ENCODE peak calls at places on chromosomes 11 and 22, in ten cellular contexts. S, O, Q, D, L, H, F, Z, G and R are unnamed samples.
A peak's percentile ranks its signal among the peaks of the same experiment; 100 is the strongest.

GRCh38 chr11:20754957-20755356 is 85.6 kb downstream of the NELL1 start:
- DNase-seq in S (no peak), O (no peak), Q (peak; percentile 89), D (no peak), L (no peak), H (no peak), F (no peak), Z (no peak), G (peak; percentile 48), R (no peak)

GRCh38 chr11:84234462-84235202 is 948.5 kb upstream of the CCDC90B start:
- DNase-seq in S (no peak), O (no peak), Q (peak; percentile 78), D (no peak), L (no peak), H (no peak), F (no peak), Z (no peak), G (no peak), R (no peak)

GRCh38 chr11:130069684-130070108 is at the start of gene APLP2:
- DNase-seq in S (peak; percentile 98), O (peak; percentile 99), Q (peak; percentile 100), D (peak; percentile 99), L (peak; percentile 100), H (peak; percentile 98), F (peak; percentile 98), Z (peak; percentile 97), G (peak; percentile 99), R (peak; percentile 98)

GRCh38 chr11:114073506-114074381 is 14.2 kb downstream of the ZBTB16 start:
- DNase-seq in S (no peak), O (no peak), Q (no peak), D (no peak), L (no peak), H (no peak), F (no peak), Z (no peak), G (peak; percentile 64), R (no peak)

GRCh38 chr22:45426387-45426786 is 12.9 kb downstream of the RIBC2 start:
- DNase-seq in S (no peak), O (no peak), Q (no peak), D (no peak), L (peak; percentile 71), H (no peak), F (no peak), Z (no peak), G (no peak), R (no peak)

GRCh38 chr22:36369004-36369921 is 18.5 kb downstream of the MYH9 start:
- DNase-seq in S (no peak), O (no peak), Q (no peak), D (no peak), L (no peak), H (no peak), F (no peak), Z (no peak), G (no peak), R (no peak)

GRCh38 chr11:69311767-69312385 is 17.9 kb downstream of the MYEOV start:
- DNase-seq in S (no peak), O (no peak), Q (no peak), D (no peak), L (no peak), H (no peak), F (no peak), Z (no peak), G (peak; percentile 92), R (no peak)

GRCh38 chr11:104705475-104706195 is 192.6 kb downstream of the CASP12 start:
- DNase-seq in S (no peak), O (no peak), Q (no peak), D (peak; percentile 96), L (no peak), H (peak; percentile 57), F (peak; percentile 19), Z (no peak), G (peak; percentile 91), R (peak; percentile 57)

GRCh38 chr22:29308791-29309262 is 2.4 kb downstream of the GAS2L1 start:
- DNase-seq in S (no peak), O (no peak), Q (peak; percentile 42), D (no peak), L (no peak), H (peak; percentile 85), F (peak; percentile 73), Z (no peak), G (peak; percentile 88), R (peak; percentile 81)

GRCh38 chr22:36781656-36782627 is 6.0 kb upstream of the IFT27 start:
- DNase-seq in S (peak; percentile 59), O (peak; percentile 80), Q (peak; percentile 89), D (peak; percentile 71), L (peak; percentile 86), H (peak; percentile 82), F (peak; percentile 79), Z (peak; percentile 93), G (peak; percentile 77), R (peak; percentile 84)

DNA sequence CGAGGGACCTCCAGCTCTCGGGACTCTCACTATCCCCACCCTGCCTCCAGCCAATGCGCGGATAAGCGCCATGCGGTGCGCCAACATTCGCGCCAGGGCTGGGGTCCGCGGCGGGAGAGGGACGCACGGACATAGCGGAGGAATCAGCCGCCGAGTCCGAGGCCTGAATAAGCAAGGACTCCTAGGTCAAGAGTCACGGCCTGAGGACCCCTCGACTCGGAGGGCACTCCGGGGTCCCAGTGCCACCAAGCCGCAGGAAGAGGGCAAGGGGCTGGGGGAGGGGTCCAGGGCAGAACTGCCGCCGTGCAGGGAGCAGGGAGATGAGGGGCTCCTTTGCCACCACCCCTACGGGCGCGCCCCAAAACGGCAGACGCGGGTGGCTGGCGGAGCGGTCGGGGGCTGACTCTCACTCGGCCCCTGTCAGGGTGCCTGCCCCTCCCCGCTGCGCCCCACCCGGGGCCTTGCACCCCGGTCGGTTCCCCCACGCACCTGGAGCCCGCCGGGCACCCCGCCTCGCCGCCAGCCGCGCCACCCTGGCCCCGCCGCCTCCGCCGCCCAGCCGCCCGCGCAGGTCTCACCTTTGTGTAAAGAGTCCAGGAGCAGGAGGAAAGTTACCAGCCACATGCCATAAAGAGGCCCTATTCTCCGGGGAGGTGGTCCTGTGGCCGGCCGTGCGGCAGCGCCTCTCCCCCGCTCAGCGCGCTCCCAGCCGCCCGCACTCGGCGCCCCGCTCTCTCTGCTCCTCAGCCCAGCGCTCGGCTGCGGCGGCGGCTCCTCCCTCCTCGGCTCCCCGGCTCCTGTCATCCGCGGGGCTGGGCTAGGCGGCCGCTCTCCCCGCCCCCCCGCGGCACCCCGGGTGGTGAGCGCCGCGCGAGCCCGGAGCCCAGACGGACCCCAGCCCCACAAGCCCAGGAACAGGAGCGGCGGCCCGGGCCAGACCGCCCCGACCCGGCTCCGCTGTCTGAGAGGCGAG is at the start of gene DSCAML1:
- DNase-seq in S (no peak), O (peak; percentile 43), Q (peak; percentile 70), D (no peak), L (no peak), H (no peak), F (no peak), Z (no peak), G (peak; percentile 38), R (no peak)
- H3K4me3 ChIP-seq in S (peak within 1 kb of the TSS; percentile 39), O (peak within 1 kb of the TSS; percentile 37), Q (peak within 1 kb of the TSS; percentile 71), D (no peak within 1 kb of the TSS), L (peak within 1 kb of the TSS; percentile 55), H (no peak within 1 kb of the TSS), F (no peak within 1 kb of the TSS), Z (no peak within 1 kb of the TSS), G (no peak within 1 kb of the TSS), R (no peak within 1 kb of the TSS)

GRCh38 chr11:59221438-59221837 is 8.7 kb upstream of the MPEG1 start:
- DNase-seq in S (no peak), O (no peak), Q (no peak), D (no peak), L (no peak), H (peak; percentile 25), F (peak; percentile 39), Z (no peak), G (no peak), R (peak; percentile 83)
- TF ChIP-seq CTCF in S (no peak), O (no peak), Q (no peak), D (no peak), L (no peak), H (peak; percentile 25), F (no peak), Z (peak; percentile 51), G (no peak), R (peak; percentile 13)

DNA sequence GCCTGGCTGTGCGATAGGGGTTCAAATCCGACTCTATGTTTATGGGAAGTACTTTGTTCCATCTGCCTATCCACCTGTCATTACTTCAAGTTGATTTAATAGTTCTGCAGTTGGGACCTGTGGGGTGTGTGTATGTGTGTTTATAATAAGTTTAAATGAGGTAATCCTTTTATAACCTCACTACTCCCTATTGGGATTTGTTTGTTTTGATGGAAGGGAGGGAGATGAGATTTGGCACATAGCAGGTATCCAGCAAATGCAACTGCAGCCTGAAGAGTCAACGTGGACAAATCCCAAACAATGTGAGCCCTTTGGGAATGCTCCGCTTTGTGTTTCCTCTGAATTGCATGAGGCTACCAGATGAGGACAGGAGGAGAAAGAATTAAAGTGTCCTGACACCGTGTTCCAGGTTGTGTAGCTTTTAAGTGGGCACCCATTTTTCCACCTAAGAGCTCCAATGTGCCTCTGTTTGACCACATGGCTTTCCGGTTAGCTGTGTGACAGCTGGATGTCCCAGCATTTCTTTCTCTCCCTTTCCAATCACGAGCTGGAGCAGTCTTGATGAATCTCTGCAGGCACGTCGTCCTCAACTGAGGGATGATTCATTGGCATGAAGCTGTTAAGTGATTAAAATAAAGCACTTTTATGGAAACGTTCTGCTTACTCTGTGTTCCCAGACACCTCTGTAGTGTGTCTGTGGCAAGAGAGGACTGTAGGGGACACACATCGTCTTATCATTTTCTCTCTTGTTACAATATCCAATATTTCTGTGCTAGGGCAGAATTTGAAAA is 610.7 kb downstream of the NTM start:
- DNase-seq in S (no peak), O (no peak), Q (no peak), D (no peak), L (no peak), H (peak; percentile 46), F (no peak), Z (no peak), G (no peak), R (no peak)
- H3K4me3 ChIP-seq in S (no peak overlapping the region), O (no peak overlapping the region), Q (no peak overlapping the region), D (no peak overlapping the region), L (no peak overlapping the region), H (no peak overlapping the region), F (no peak overlapping the region), Z (no peak overlapping the region), G (no peak overlapping the region), R (no peak overlapping the region)

GRCh38 chr22:42635531-42635930 is 4.9 kb downstream of the ATP5MGL start:
- DNase-seq in S (peak; percentile 84), O (peak; percentile 60), Q (no peak), D (no peak), L (peak; percentile 86), H (peak; percentile 93), F (peak; percentile 85), Z (peak; percentile 82), G (no peak), R (peak; percentile 77)

GRCh38 chr22:42630211-42630610 is 10.2 kb downstream of the ATP5MGL start:
- DNase-seq in S (no peak), O (no peak), Q (no peak), D (no peak), L (no peak), H (no peak), F (no peak), Z (no peak), G (no peak), R (no peak)

GRCh38 chr22:42630901-42631602 is 9.3 kb downstream of the ATP5MGL start:
- DNase-seq in S (no peak), O (no peak), Q (no peak), D (no peak), L (no peak), H (no peak), F (no peak), Z (no peak), G (no peak), R (no peak)

GRCh38 chr22:42633013-42633412 is 7.4 kb downstream of the ATP5MGL start:
- DNase-seq in S (no peak), O (no peak), Q (no peak), D (no peak), L (no peak), H (no peak), F (no peak), Z (no peak), G (no peak), R (no peak)

GRCh38 chr22:42632096-42632495 is 8.3 kb downstream of the ATP5MGL start:
- DNase-seq in S (no peak), O (no peak), Q (peak; percentile 58), D (no peak), L (no peak), H (no peak), F (no peak), Z (no peak), G (no peak), R (no peak)
- TF ChIP-seq CTCF in S (peak; percentile 13), O (no peak), Q (peak; percentile 53), D (peak; percentile 15), L (peak; percentile 36), H (peak; percentile 29), F (peak; percentile 70), Z (peak; percentile 33), G (peak; percentile 26), R (peak; percentile 35)